ENCODE peak calls at places on chromosomes 1 and 21, in six cellular contexts. One of them, this sample, is unnamed.

GRCh38 chr1:180192172-180192571 is 37.5 kb downstream of the QSOX1 start:
- DNase-seq in BE2C: no peak
- DNase-seq in HFF-Myc: no peak
- DNase-seq in GM12865: no peak
- DNase-seq in anterior cingulate cortex: no peak
- DNase-seq in RPMI7951: no peak
- DNase-seq in this sample: no peak

GRCh38 chr21:26795866-26796329 is 49.3 kb downstream of the ADAMTS1 start:
- DNase-seq in BE2C: peak; percentile 32
- DNase-seq in HFF-Myc: peak; percentile 89
- DNase-seq in GM12865: no peak
- DNase-seq in anterior cingulate cortex: peak; percentile 30
- DNase-seq in RPMI7951: peak; percentile 77
- DNase-seq in this sample: peak; percentile 61

GRCh38 chr1:209989525-209989924 is 51.5 kb downstream of the SYT14 start:
- DNase-seq in BE2C: no peak
- DNase-seq in HFF-Myc: no peak
- DNase-seq in GM12865: no peak
- DNase-seq in anterior cingulate cortex: no peak
- DNase-seq in RPMI7951: peak; percentile 19
- DNase-seq in this sample: peak; percentile 4

GRCh38 chr1:184163674-184164470 is 112.3 kb downstream of the TSEN15 start:
- DNase-seq in BE2C: no peak
- DNase-seq in HFF-Myc: no peak
- DNase-seq in GM12865: peak; percentile 87
- DNase-seq in anterior cingulate cortex: no peak
- DNase-seq in RPMI7951: peak; percentile 89
- DNase-seq in this sample: peak; percentile 58

GRCh38 chr1:234771642-234772344 is 161.8 kb upstream of the IRF2BP2 start:
- DNase-seq in BE2C: no peak
- DNase-seq in HFF-Myc: no peak
- DNase-seq in GM12865: no peak
- DNase-seq in anterior cingulate cortex: no peak
- DNase-seq in RPMI7951: peak; percentile 51
- DNase-seq in this sample: no peak

GRCh38 chr1:181972256-181972655 is 89.3 kb downstream of the ZNF648 start:
- DNase-seq in BE2C: no peak
- DNase-seq in HFF-Myc: no peak
- DNase-seq in GM12865: no peak
- DNase-seq in anterior cingulate cortex: no peak
- DNase-seq in RPMI7951: no peak
- DNase-seq in this sample: no peak

GRCh38 chr1:169925505-169926482 is 32.1 kb upstream of the SCYL3 start:
- DNase-seq in BE2C: no peak
- DNase-seq in HFF-Myc: no peak
- DNase-seq in GM12865: peak; percentile 43
- DNase-seq in anterior cingulate cortex: no peak
- DNase-seq in RPMI7951: peak; percentile 21
- DNase-seq in this sample: no peak

GRCh38 chr1:242470774-242471173 is 53.7 kb downstream of the PLD5 start:
- DNase-seq in BE2C: no peak
- DNase-seq in HFF-Myc: no peak
- DNase-seq in GM12865: no peak
- DNase-seq in anterior cingulate cortex: no peak
- DNase-seq in RPMI7951: no peak
- DNase-seq in this sample: no peak

GRCh38 chr21:15138475-15138874 is 73.7 kb upstream of the NRIP1 start:
- DNase-seq in BE2C: peak; percentile 33
- DNase-seq in HFF-Myc: no peak
- DNase-seq in GM12865: no peak
- DNase-seq in anterior cingulate cortex: no peak
- DNase-seq in RPMI7951: no peak
- DNase-seq in this sample: no peak

GRCh38 chr1:59139396-59139795 is 157.5 kb upstream of the FGGY start:
- DNase-seq in BE2C: peak; percentile 4
- DNase-seq in HFF-Myc: no peak
- DNase-seq in GM12865: no peak
- DNase-seq in anterior cingulate cortex: no peak
- DNase-seq in RPMI7951: peak; percentile 59
- DNase-seq in this sample: no peak

GRCh38 chr1:168674252-168674651 is 54.8 kb downstream of the DPT start:
- DNase-seq in BE2C: no peak
- DNase-seq in HFF-Myc: no peak
- DNase-seq in GM12865: no peak
- DNase-seq in anterior cingulate cortex: no peak
- DNase-seq in RPMI7951: no peak
- DNase-seq in this sample: no peak

GRCh38 chr1:160494620-160495019 is 28.4 kb downstream of the SLAMF6 start:
- DNase-seq in BE2C: no peak
- DNase-seq in HFF-Myc: no peak
- DNase-seq in GM12865: no peak
- DNase-seq in anterior cingulate cortex: no peak
- DNase-seq in RPMI7951: no peak
- DNase-seq in this sample: no peak

GRCh38 chr1:113899101-113899500 is 5.5 kb downstream of the AP4B1 start:
- DNase-seq in BE2C: no peak
- DNase-seq in HFF-Myc: no peak
- DNase-seq in GM12865: no peak
- DNase-seq in anterior cingulate cortex: no peak
- DNase-seq in RPMI7951: no peak
- DNase-seq in this sample: no peak

GRCh38 chr1:69824932-69825331 is 257.2 kb downstream of the LRRC7 start:
- DNase-seq in BE2C: no peak
- DNase-seq in HFF-Myc: peak; percentile 11
- DNase-seq in GM12865: no peak
- DNase-seq in anterior cingulate cortex: peak; percentile 41
- DNase-seq in RPMI7951: no peak
- DNase-seq in this sample: peak; percentile 17

GRCh38 chr21:42424848-42425602 is 21.3 kb downstream of the UBASH3A start:
- DNase-seq in BE2C: no peak
- DNase-seq in HFF-Myc: no peak
- DNase-seq in GM12865: peak; percentile 76
- DNase-seq in anterior cingulate cortex: no peak
- DNase-seq in RPMI7951: no peak
- DNase-seq in this sample: no peak

GRCh38 chr1:19625264-19625663 is 18.8 kb upstream of the NBL1 start:
- DNase-seq in BE2C: no peak
- DNase-seq in HFF-Myc: no peak
- DNase-seq in GM12865: no peak
- DNase-seq in anterior cingulate cortex: no peak
- DNase-seq in RPMI7951: no peak
- DNase-seq in this sample: no peak

GRCh38 chr1:85361106-85361505 is 84.7 kb upstream of the BCL10 start:
- DNase-seq in BE2C: no peak
- DNase-seq in HFF-Myc: no peak
- DNase-seq in GM12865: no peak
- DNase-seq in anterior cingulate cortex: peak; percentile 10
- DNase-seq in RPMI7951: peak; percentile 91
- DNase-seq in this sample: peak; percentile 50

GRCh38 chr1:242428403-242429190 is 95.9 kb downstream of the PLD5 start:
- DNase-seq in BE2C: peak; percentile 60
- DNase-seq in HFF-Myc: no peak
- DNase-seq in GM12865: no peak
- DNase-seq in anterior cingulate cortex: no peak
- DNase-seq in RPMI7951: no peak
- DNase-seq in this sample: no peak

GRCh38 chr1:65255088-65256050 is 54.0 kb upstream of the DNAJC6 start:
- DNase-seq in BE2C: peak; percentile 26
- DNase-seq in HFF-Myc: no peak
- DNase-seq in GM12865: no peak
- DNase-seq in anterior cingulate cortex: peak; percentile 21
- DNase-seq in RPMI7951: no peak
- DNase-seq in this sample: no peak

GRCh38 chr1:54927475-54928240 is 40.7 kb upstream of the DHCR24 start:
- DNase-seq in BE2C: no peak
- DNase-seq in HFF-Myc: peak; percentile 52
- DNase-seq in GM12865: no peak
- DNase-seq in anterior cingulate cortex: no peak
- DNase-seq in RPMI7951: peak; percentile 18
- DNase-seq in this sample: no peak

GRCh38 chr1:1344672-1345361 is 4.4 kb downstream of the DVL1 start:
- DNase-seq in BE2C: peak; percentile 74
- DNase-seq in HFF-Myc: no peak
- DNase-seq in GM12865: no peak
- DNase-seq in anterior cingulate cortex: no peak
- DNase-seq in RPMI7951: peak; percentile 80
- DNase-seq in this sample: no peak

GRCh38 chr1:55478742-55479141 is 263.6 kb upstream of the USP24 start:
- DNase-seq in BE2C: no peak
- DNase-seq in HFF-Myc: no peak
- DNase-seq in GM12865: peak; percentile 11
- DNase-seq in anterior cingulate cortex: no peak
- DNase-seq in RPMI7951: peak; percentile 47
- DNase-seq in this sample: no peak

GRCh38 chr1:45177452-45177851 is 29.0 kb downstream of the ZSWIM5 start:
- DNase-seq in BE2C: no peak
- DNase-seq in HFF-Myc: no peak
- DNase-seq in GM12865: no peak
- DNase-seq in anterior cingulate cortex: no peak
- DNase-seq in RPMI7951: no peak
- DNase-seq in this sample: no peak

GRCh38 chr1:241531195-241532172 is 694 bp upstream of the KMO start:
- DNase-seq in BE2C: no peak
- DNase-seq in HFF-Myc: peak; percentile 57
- DNase-seq in GM12865: peak; percentile 76
- DNase-seq in anterior cingulate cortex: no peak
- DNase-seq in RPMI7951: peak; percentile 75
- DNase-seq in this sample: no peak

GRCh38 chr1:202852163-202852904 is 36.6 kb downstream of the RABIF start:
- DNase-seq in BE2C: peak; percentile 58
- DNase-seq in HFF-Myc: peak; percentile 42
- DNase-seq in GM12865: peak; percentile 51
- DNase-seq in anterior cingulate cortex: no peak
- DNase-seq in RPMI7951: peak; percentile 41
- DNase-seq in this sample: no peak

GRCh38 chr1:37478451-37478871 is 4.1 kb downstream of the ZC3H12A start:
- DNase-seq in BE2C: no peak
- DNase-seq in HFF-Myc: no peak
- DNase-seq in GM12865: peak; percentile 46
- DNase-seq in anterior cingulate cortex: no peak
- DNase-seq in RPMI7951: peak; percentile 68
- DNase-seq in this sample: no peak

GRCh38 chr1:203289281-203289981 is 15.9 kb upstream of the BTG2 start:
- DNase-seq in BE2C: no peak
- DNase-seq in HFF-Myc: no peak
- DNase-seq in GM12865: peak; percentile 98
- DNase-seq in anterior cingulate cortex: no peak
- DNase-seq in RPMI7951: no peak
- DNase-seq in this sample: no peak

GRCh38 chr1:57867001-57867400 is 443.1 kb upstream of the DAB1 start:
- DNase-seq in BE2C: no peak
- DNase-seq in HFF-Myc: no peak
- DNase-seq in GM12865: no peak
- DNase-seq in anterior cingulate cortex: no peak
- DNase-seq in RPMI7951: no peak
- DNase-seq in this sample: no peak

GRCh38 chr1:87968259-87968955 is 639.7 kb downstream of the LMO4 start:
- DNase-seq in BE2C: no peak
- DNase-seq in HFF-Myc: peak; percentile 9
- DNase-seq in GM12865: no peak
- DNase-seq in anterior cingulate cortex: no peak
- DNase-seq in RPMI7951: peak; percentile 64
- DNase-seq in this sample: peak; percentile 32

GRCh38 chr21:22842875-22843274 is 1844.7 kb downstream of the NCAM2 start:
- DNase-seq in BE2C: no peak
- DNase-seq in HFF-Myc: no peak
- DNase-seq in GM12865: no peak
- DNase-seq in anterior cingulate cortex: no peak
- DNase-seq in RPMI7951: no peak
- DNase-seq in this sample: no peak

GRCh38 chr1:1080122-1080753 is 6.1 kb upstream of the RNF223 start:
- DNase-seq in BE2C: peak; percentile 90
- DNase-seq in HFF-Myc: peak; percentile 24
- DNase-seq in GM12865: no peak
- DNase-seq in anterior cingulate cortex: peak; percentile 29
- DNase-seq in RPMI7951: peak; percentile 63
- DNase-seq in this sample: peak; percentile 42

GRCh38 chr1:18191037-18191867 is 83.7 kb downstream of the IGSF21 start:
- DNase-seq in BE2C: no peak
- DNase-seq in HFF-Myc: no peak
- DNase-seq in GM12865: no peak
- DNase-seq in anterior cingulate cortex: no peak
- DNase-seq in RPMI7951: no peak
- DNase-seq in this sample: no peak

GRCh38 chr1:58447047-58447446 is 99.5 kb downstream of the OMA1 start:
- DNase-seq in BE2C: no peak
- DNase-seq in HFF-Myc: no peak
- DNase-seq in GM12865: no peak
- DNase-seq in anterior cingulate cortex: no peak
- DNase-seq in RPMI7951: no peak
- DNase-seq in this sample: no peak

This sample was measured in GM04504.